ENCODE peak calls at places on chromosomes 11 and 22, in eight cellular contexts. D is body of pancreas, T is astrocyte, V is adrenal gland, Q is uterus, P is esophagus squamous epithelium, I is SK-N-SH, S is prostate gland. J is an unnamed sample.

GRCh38 chr11:65014146-65014960 is at the start of gene ARL2:
- DNase-seq in S (peak; percentile 12), I (no peak), D (no peak), V (peak; percentile 59), Q (no peak), T (no peak), P (peak; percentile 41), J (no peak)

GRCh38 chr22:40418366-40419201 is 48.2 kb downstream of the SGSM3 start:
- DNase-seq in D (no peak), T (no peak), Q (no peak), V (no peak), P (no peak), I (no peak), S (no peak), J (peak; percentile 96)

GRCh38 chr11:133086518-133086917 is 445.8 kb downstream of the OPCML start:
- DNase-seq in V (no peak), Q (no peak), S (no peak), D (no peak), P (no peak), I (no peak), T (no peak), J (no peak)

GRCh38 chr11:113393501-113393985 is 6.0 kb downstream of the ANKK1 start:
- DNase-seq in V (no peak), I (no peak), T (no peak), S (no peak), P (no peak), Q (no peak), D (no peak), J (no peak)

GRCh38 chr22:38863531-38864131 is 8.4 kb downstream of the CBX6 start:
- DNase-seq in Q (peak; percentile 14), V (no peak), T (no peak), P (no peak), S (no peak), I (no peak), D (no peak), J (no peak)

GRCh38 chr11:90423378-90423777 is 200.5 kb upstream of the CHORDC1 start:
- DNase-seq in T (no peak), D (no peak), V (no peak), Q (no peak), P (no peak), S (peak; percentile 7), I (no peak), J (no peak)

GRCh38 chr11:1035577-1036283 is 788 bp downstream of the MUC6 start:
- DNase-seq in P (no peak), Q (no peak), S (no peak), I (no peak), D (no peak), T (no peak), V (no peak), J (no peak)

GRCh38 chr11:35376613-35377012 is 42.7 kb downstream of the SLC1A2 start:
- DNase-seq in I (peak; percentile 48), P (no peak), Q (no peak), T (peak; percentile 18), S (no peak), D (no peak), V (no peak), J (no peak)

GRCh38 chr11:3123761-3124733 is 41.1 kb downstream of the OSBPL5 start:
- DNase-seq in D (peak; percentile 68), P (no peak), S (peak; percentile 83), V (peak; percentile 95), T (peak; percentile 93), I (peak; percentile 27), Q (peak; percentile 93), J (peak; percentile 8)

GRCh38 chr11:27390959-27391326 is 27.9 kb upstream of the CCDC34 start:
- DNase-seq in Q (no peak), P (no peak), D (no peak), T (peak; percentile 86), I (no peak), V (no peak), S (no peak), J (no peak)

GRCh38 chr22:47119181-47119580 is 356.7 kb downstream of the TBC1D22A start:
- DNase-seq in V (no peak), D (peak; percentile 56), Q (no peak), S (no peak), T (no peak), I (no peak), P (no peak), J (no peak)

GRCh38 chr11:35343033-35343598 is 76.2 kb downstream of the SLC1A2 start:
- DNase-seq in Q (no peak), T (no peak), P (no peak), I (no peak), S (no peak), D (no peak), V (no peak), J (no peak)

GRCh38 chr22:19598054-19598855 is 74.0 kb upstream of the CLDN5 start:
- DNase-seq in T (no peak), V (no peak), S (no peak), D (no peak), Q (no peak), I (no peak), P (no peak), J (no peak)

GRCh38 chr22:22745225-22746060 is 101.0 kb downstream of the GGTLC2 start:
- DNase-seq in V (peak; percentile 46), I (peak; percentile 28), S (peak; percentile 14), T (no peak), Q (no peak), D (peak; percentile 50), P (no peak), J (peak; percentile 57)

GRCh38 chr11:123441161-123441560 is 11.1 kb downstream of the GRAMD1B start:
- DNase-seq in S (no peak), V (no peak), P (no peak), T (no peak), I (no peak), D (no peak), Q (no peak), J (no peak)

GRCh38 chr11:107991868-107992414 is 16.8 kb upstream of the CUL5 start:
- DNase-seq in Q (no peak), D (no peak), V (no peak), T (no peak), P (no peak), S (no peak), I (no peak), J (no peak)

GRCh38 chr11:9901931-9902330 is 238.1 kb downstream of the SWAP70 start:
- DNase-seq in D (no peak), P (no peak), S (no peak), V (no peak), Q (no peak), I (no peak), T (no peak), J (no peak)

GRCh38 chr11:69462106-69463045 is 19.1 kb upstream of the LINC01488 start:
- DNase-seq in V (no peak), I (no peak), D (no peak), Q (no peak), T (no peak), P (no peak), S (no peak), J (no peak)

GRCh38 chr22:17265649-17266248 is 46.5 kb upstream of the ADA2 start:
- DNase-seq in I (no peak), D (no peak), T (no peak), S (no peak), V (no peak), P (no peak), Q (no peak), J (no peak)

GRCh38 chr11:103450241-103450640 is 341.0 kb downstream of the DYNC2H1 start:
- DNase-seq in Q (no peak), S (no peak), I (no peak), P (no peak), D (no peak), V (no peak), T (peak; percentile 56), J (no peak)

GRCh38 chr11:61946894-61947293 is 3.3 kb upstream of the BEST1 start:
- DNase-seq in I (no peak), T (no peak), D (no peak), Q (no peak), P (no peak), S (no peak), V (no peak), J (no peak)

GRCh38 chr22:39814899-39815298 is 78.7 kb downstream of the ENTHD1 start:
- DNase-seq in V (no peak), I (no peak), T (peak; percentile 6), Q (no peak), P (no peak), D (no peak), S (no peak), J (no peak)

GRCh38 chr11:86115542-86116385 is 46.9 kb upstream of the PICALM start:
- DNase-seq in D (no peak), S (no peak), V (no peak), P (no peak), I (no peak), Q (no peak), T (peak; percentile 94), J (no peak)

DNA sequence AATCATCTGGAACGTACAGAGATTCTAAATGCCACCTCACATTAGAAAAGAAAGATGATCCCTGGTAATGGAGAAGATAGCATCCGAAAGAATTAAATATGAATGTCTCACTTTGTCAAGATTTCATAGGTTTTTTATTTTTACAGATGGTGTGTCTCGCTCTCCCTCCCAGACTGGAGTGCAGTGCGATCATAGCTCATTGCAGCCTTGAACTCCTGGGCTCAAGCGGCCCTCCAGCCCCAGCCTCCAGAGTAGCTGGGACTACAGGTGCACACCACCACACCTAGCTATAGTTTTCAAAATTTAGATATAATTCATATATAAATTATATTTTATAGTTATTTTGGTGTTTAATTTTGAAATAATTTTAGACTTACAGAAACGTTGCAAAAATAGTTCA is 16.7 kb upstream of the SMTN start:
- DNase-seq in V (no peak), S (no peak), T (no peak), I (no peak), D (no peak), P (no peak), Q (no peak), J (no peak)
- H3K27me3 ChIP-seq in V (no peaks in the 10 kb centered on the region), S (no peaks in the 10 kb centered on the region), T (no peaks in the 10 kb centered on the region), I (no peaks in the 10 kb centered on the region), D (no peaks in the 10 kb centered on the region), P (no peaks in the 10 kb centered on the region), Q (no peaks in the 10 kb centered on the region), J (no peaks in the 10 kb centered on the region)

GRCh38 chr11:75333022-75333806 is 18.2 kb downstream of the ARRB1 start:
- DNase-seq in D (no peak), T (no peak), I (no peak), V (no peak), Q (no peak), S (no peak), P (no peak), J (no peak)
- H3K4me1 ChIP-seq in D (peaks cover 48% of the 10 kb centered on the region), T (peaks cover 22% of the 10 kb centered on the region), I (peaks cover 54% of the 10 kb centered on the region), V (peaks cover 46% of the 10 kb centered on the region), Q (peaks cover 1% of the 10 kb centered on the region), S (peaks cover 32% of the 10 kb centered on the region), P (peaks cover 69% of the 10 kb centered on the region), J (peaks cover 40% of the 10 kb centered on the region)

GRCh38 chr11:46521947-46522681 is 71.7 kb downstream of the AMBRA1 start:
- DNase-seq in T (peak; percentile 74), D (no peak), Q (no peak), P (no peak), I (no peak), S (no peak), V (no peak), J (no peak)
- TF ChIP-seq CTCF in T (peak; percentile 49), D (no peak), Q (no peak), P (no peak), I (peak; percentile 48), S (no peak), V (no peak), J (no peak)

DNA sequence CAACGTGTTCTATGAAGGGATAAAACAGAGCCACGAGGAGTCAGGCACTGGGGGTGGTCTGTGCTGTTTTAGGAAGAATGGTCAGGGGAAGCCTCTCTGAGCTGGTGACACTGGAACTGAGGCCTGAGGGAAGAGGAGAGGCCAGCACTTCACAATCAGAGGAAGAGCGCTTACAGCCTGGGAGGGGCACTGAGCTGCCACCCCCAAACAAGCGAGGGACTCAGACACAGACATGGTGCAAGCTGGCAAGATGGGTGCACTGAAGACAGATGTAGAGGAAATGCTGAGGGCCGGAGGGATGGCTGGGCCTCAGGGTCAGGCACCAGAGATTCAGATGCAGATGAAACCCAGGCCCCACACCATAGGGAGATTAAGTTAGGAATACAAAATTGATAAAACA is 40.0 kb upstream of the TP53I11 start:
- DNase-seq in Q (no peak), S (no peak), T (no peak), P (no peak), I (no peak), V (no peak), D (no peak), J (no peak)
- H3K27me3 ChIP-seq in Q (no peaks in the 10 kb centered on the region), S (no peaks in the 10 kb centered on the region), T (peaks cover 34% of the 10 kb centered on the region), P (no peaks in the 10 kb centered on the region), I (peaks cover 21% of the 10 kb centered on the region), V (no peaks in the 10 kb centered on the region), D (no peaks in the 10 kb centered on the region), J (no peaks in the 10 kb centered on the region)